ENCODE peak calls at places on chromosomes 6 and 20, in eight cellular contexts. One of them, this sample, is unnamed.

GRCh38 chr6:127475823-127476176 is 16.6 kb upstream of the KIAA0408 start:
- DNase-seq in fibroblast of mammary gland: no peak
- DNase-seq in NCI-H1105: no peak
- DNase-seq in AG10803: no peak
- DNase-seq in progenitor cell of endocrine pancreas: no peak
- DNase-seq in NAMALWA: no peak
- DNase-seq in naive thymus-derived CD8-positive, alpha-beta T cell: no peak
- DNase-seq in NCI-H69: no peak
- DNase-seq in this sample: no peak

GRCh38 chr6:54971825-54972224 is 125.3 kb downstream of the FAM83B start:
- DNase-seq in progenitor cell of endocrine pancreas: no peak
- DNase-seq in AG10803: no peak
- DNase-seq in NAMALWA: no peak
- DNase-seq in NCI-H69: no peak
- DNase-seq in naive thymus-derived CD8-positive, alpha-beta T cell: no peak
- DNase-seq in NCI-H1105: no peak
- DNase-seq in fibroblast of mammary gland: no peak
- DNase-seq in this sample: no peak

GRCh38 chr20:22815584-22815983 is 219.5 kb upstream of the SSTR4 start:
- DNase-seq in naive thymus-derived CD8-positive, alpha-beta T cell: no peak
- DNase-seq in progenitor cell of endocrine pancreas: no peak
- DNase-seq in NCI-H1105: no peak
- DNase-seq in fibroblast of mammary gland: no peak
- DNase-seq in AG10803: no peak
- DNase-seq in NCI-H69: peak
- DNase-seq in NAMALWA: no peak
- DNase-seq in this sample: no peak

GRCh38 chr20:1299522-1299921 is 29.4 kb downstream of the SDCBP2 start:
- DNase-seq in fibroblast of mammary gland: no peak
- DNase-seq in NCI-H69: peak
- DNase-seq in progenitor cell of endocrine pancreas: no peak
- DNase-seq in NCI-H1105: no peak
- DNase-seq in AG10803: no peak
- DNase-seq in NAMALWA: peak
- DNase-seq in naive thymus-derived CD8-positive, alpha-beta T cell: no peak
- DNase-seq in this sample: no peak

GRCh38 chr6:137316626-137317025 is 97.4 kb upstream of the IFNGR1 start:
- DNase-seq in progenitor cell of endocrine pancreas: no peak
- DNase-seq in NCI-H69: no peak
- DNase-seq in NAMALWA: no peak
- DNase-seq in fibroblast of mammary gland: peak
- DNase-seq in AG10803: peak
- DNase-seq in naive thymus-derived CD8-positive, alpha-beta T cell: no peak
- DNase-seq in NCI-H1105: no peak
- DNase-seq in this sample: no peak

GRCh38 chr6:72560721-72561593 is 60.9 kb upstream of the KCNQ5 start:
- DNase-seq in NAMALWA: peak
- DNase-seq in naive thymus-derived CD8-positive, alpha-beta T cell: no peak
- DNase-seq in NCI-H1105: no peak
- DNase-seq in progenitor cell of endocrine pancreas: no peak
- DNase-seq in fibroblast of mammary gland: peak
- DNase-seq in AG10803: peak
- DNase-seq in NCI-H69: no peak
- DNase-seq in this sample: no peak

GRCh38 chr6:43274916-43275597 is 23.0 kb upstream of the SLC22A7 start:
- DNase-seq in AG10803: no peak
- DNase-seq in NCI-H1105: peak
- DNase-seq in NAMALWA: no peak
- DNase-seq in NCI-H69: peak
- DNase-seq in progenitor cell of endocrine pancreas: no peak
- DNase-seq in naive thymus-derived CD8-positive, alpha-beta T cell: peak
- DNase-seq in fibroblast of mammary gland: no peak
- DNase-seq in this sample: peak

GRCh38 chr6:137926207-137926731 is 59.2 kb downstream of the TNFAIP3 start:
- DNase-seq in naive thymus-derived CD8-positive, alpha-beta T cell: no peak
- DNase-seq in NAMALWA: peak
- DNase-seq in NCI-H69: peak
- DNase-seq in AG10803: peak
- DNase-seq in fibroblast of mammary gland: peak
- DNase-seq in NCI-H1105: no peak
- DNase-seq in progenitor cell of endocrine pancreas: no peak
- DNase-seq in this sample: no peak

GRCh38 chr6:53986165-53986720 is 125.0 kb upstream of the MLIP start:
- DNase-seq in NAMALWA: peak
- DNase-seq in naive thymus-derived CD8-positive, alpha-beta T cell: no peak
- DNase-seq in NCI-H69: peak
- DNase-seq in AG10803: peak
- DNase-seq in NCI-H1105: peak
- DNase-seq in fibroblast of mammary gland: peak
- DNase-seq in progenitor cell of endocrine pancreas: peak
- DNase-seq in this sample: no peak

GRCh38 chr6:2583459-2583858 is 167.3 kb downstream of the MYLK4 start:
- DNase-seq in naive thymus-derived CD8-positive, alpha-beta T cell: no peak
- DNase-seq in progenitor cell of endocrine pancreas: no peak
- DNase-seq in fibroblast of mammary gland: peak
- DNase-seq in NAMALWA: no peak
- DNase-seq in NCI-H69: no peak
- DNase-seq in AG10803: no peak
- DNase-seq in NCI-H1105: no peak
- DNase-seq in this sample: no peak

GRCh38 chr6:30323806-30324205 is 2.9 kb upstream of the TRIM39 start:
- DNase-seq in AG10803: no peak
- DNase-seq in naive thymus-derived CD8-positive, alpha-beta T cell: no peak
- DNase-seq in NAMALWA: no peak
- DNase-seq in progenitor cell of endocrine pancreas: no peak
- DNase-seq in NCI-H1105: no peak
- DNase-seq in fibroblast of mammary gland: peak
- DNase-seq in NCI-H69: no peak
- DNase-seq in this sample: no peak